ENCODE peak calls at places on chromosome 19, in eight cellular contexts. One of them, this sample, is unnamed.

GRCh38 chr19:46297700-46298476 is 1.0 kb downstream of the HIF3A start:
- DNase-seq in glutamatergic neuron: no peak
- DNase-seq in foreskin melanocyte: no peak
- DNase-seq in activated T-helper 2 cell treated with anti-CD3 and anti-CD28 coated beads, Interferon-gamma antibody, Interleukin-2, Interleukin-4, amounts not matched to agents 10 μg/mL and 5 μg/mL and 100 μg/mL, durations not matched to agents 14 hours and 24 hours and 36 hours: no peak
- DNase-seq in cortex of kidney: no peak
- DNase-seq in IMR-90: no peak
- DNase-seq in hepatic stellate cell: no peak
- DNase-seq in skeletal muscle cell: peak
- DNase-seq in this sample: peak

GRCh38 chr19:480016-480855 is 16.1 kb upstream of the MADCAM1 start:
- DNase-seq in glutamatergic neuron: peak
- DNase-seq in foreskin melanocyte: peak
- DNase-seq in activated T-helper 2 cell treated with anti-CD3 and anti-CD28 coated beads, Interferon-gamma antibody, Interleukin-2, Interleukin-4, amounts not matched to agents 10 μg/mL and 5 μg/mL and 100 μg/mL, durations not matched to agents 14 hours and 24 hours and 36 hours: no peak
- DNase-seq in cortex of kidney: no peak
- DNase-seq in IMR-90: no peak
- DNase-seq in hepatic stellate cell: no peak
- DNase-seq in skeletal muscle cell: no peak
- DNase-seq in this sample: peak

GRCh38 chr19:48907671-48908070 is 7.6 kb downstream of the NUCB1 start:
- DNase-seq in glutamatergic neuron: no peak
- DNase-seq in foreskin melanocyte: no peak
- DNase-seq in activated T-helper 2 cell treated with anti-CD3 and anti-CD28 coated beads, Interferon-gamma antibody, Interleukin-2, Interleukin-4, amounts not matched to agents 10 μg/mL and 5 μg/mL and 100 μg/mL, durations not matched to agents 14 hours and 24 hours and 36 hours: no peak
- DNase-seq in cortex of kidney: no peak
- DNase-seq in IMR-90: no peak
- DNase-seq in hepatic stellate cell: no peak
- DNase-seq in skeletal muscle cell: no peak
- DNase-seq in this sample: no peak

GRCh38 chr19:58021541-58022282 is 12.1 kb upstream of the ZSCAN1 start:
- DNase-seq in glutamatergic neuron: peak
- DNase-seq in foreskin melanocyte: no peak
- DNase-seq in activated T-helper 2 cell treated with anti-CD3 and anti-CD28 coated beads, Interferon-gamma antibody, Interleukin-2, Interleukin-4, amounts not matched to agents 10 μg/mL and 5 μg/mL and 100 μg/mL, durations not matched to agents 14 hours and 24 hours and 36 hours: no peak
- DNase-seq in cortex of kidney: no peak
- DNase-seq in IMR-90: peak
- DNase-seq in hepatic stellate cell: peak
- DNase-seq in skeletal muscle cell: no peak
- DNase-seq in this sample: peak

GRCh38 chr19:3801412-3802096 is 15.4 kb upstream of the MATK start:
- DNase-seq in glutamatergic neuron: peak
- DNase-seq in foreskin melanocyte: no peak
- DNase-seq in activated T-helper 2 cell treated with anti-CD3 and anti-CD28 coated beads, Interferon-gamma antibody, Interleukin-2, Interleukin-4, amounts not matched to agents 10 μg/mL and 5 μg/mL and 100 μg/mL, durations not matched to agents 14 hours and 24 hours and 36 hours: peak
- DNase-seq in cortex of kidney: no peak
- DNase-seq in IMR-90: no peak
- DNase-seq in hepatic stellate cell: no peak
- DNase-seq in skeletal muscle cell: no peak
- DNase-seq in this sample: no peak

GRCh38 chr19:51364200-51365106 is 1.7 kb downstream of the ETFB start:
- DNase-seq in glutamatergic neuron: no peak
- DNase-seq in foreskin melanocyte: peak
- DNase-seq in activated T-helper 2 cell treated with anti-CD3 and anti-CD28 coated beads, Interferon-gamma antibody, Interleukin-2, Interleukin-4, amounts not matched to agents 10 μg/mL and 5 μg/mL and 100 μg/mL, durations not matched to agents 14 hours and 24 hours and 36 hours: no peak
- DNase-seq in cortex of kidney: no peak
- DNase-seq in IMR-90: no peak
- DNase-seq in hepatic stellate cell: no peak
- DNase-seq in skeletal muscle cell: no peak
- DNase-seq in this sample: no peak

GRCh38 chr19:47471733-47472457 is at the start of gene SLC8A2:
- DNase-seq in glutamatergic neuron: peak
- DNase-seq in foreskin melanocyte: peak
- DNase-seq in activated T-helper 2 cell treated with anti-CD3 and anti-CD28 coated beads, Interferon-gamma antibody, Interleukin-2, Interleukin-4, amounts not matched to agents 10 μg/mL and 5 μg/mL and 100 μg/mL, durations not matched to agents 14 hours and 24 hours and 36 hours: peak
- DNase-seq in cortex of kidney: no peak
- DNase-seq in IMR-90: peak
- DNase-seq in hepatic stellate cell: peak
- DNase-seq in skeletal muscle cell: peak
- DNase-seq in this sample: peak

GRCh38 chr19:48591021-48591420 is 15.5 kb upstream of the SPACA4 start:
- DNase-seq in glutamatergic neuron: no peak
- DNase-seq in foreskin melanocyte: no peak
- DNase-seq in activated T-helper 2 cell treated with anti-CD3 and anti-CD28 coated beads, Interferon-gamma antibody, Interleukin-2, Interleukin-4, amounts not matched to agents 10 μg/mL and 5 μg/mL and 100 μg/mL, durations not matched to agents 14 hours and 24 hours and 36 hours: no peak
- DNase-seq in cortex of kidney: no peak
- DNase-seq in IMR-90: no peak
- DNase-seq in hepatic stellate cell: no peak
- DNase-seq in skeletal muscle cell: no peak
- DNase-seq in this sample: no peak

GRCh38 chr19:29909545-29909944 is 32.5 kb upstream of the URI1 start:
- DNase-seq in glutamatergic neuron: no peak
- DNase-seq in foreskin melanocyte: peak
- DNase-seq in activated T-helper 2 cell treated with anti-CD3 and anti-CD28 coated beads, Interferon-gamma antibody, Interleukin-2, Interleukin-4, amounts not matched to agents 10 μg/mL and 5 μg/mL and 100 μg/mL, durations not matched to agents 14 hours and 24 hours and 36 hours: no peak
- DNase-seq in cortex of kidney: no peak
- DNase-seq in IMR-90: no peak
- DNase-seq in hepatic stellate cell: no peak
- DNase-seq in skeletal muscle cell: no peak
- DNase-seq in this sample: no peak

GRCh38 chr19:11560404-11560988 is 1.5 kb upstream of the ELOF1 start:
- DNase-seq in glutamatergic neuron: no peak
- DNase-seq in foreskin melanocyte: peak
- DNase-seq in activated T-helper 2 cell treated with anti-CD3 and anti-CD28 coated beads, Interferon-gamma antibody, Interleukin-2, Interleukin-4, amounts not matched to agents 10 μg/mL and 5 μg/mL and 100 μg/mL, durations not matched to agents 14 hours and 24 hours and 36 hours: peak
- DNase-seq in cortex of kidney: no peak
- DNase-seq in IMR-90: peak
- DNase-seq in hepatic stellate cell: peak
- DNase-seq in skeletal muscle cell: peak
- DNase-seq in this sample: no peak

GRCh38 chr19:47323872-47324271 is 8.1 kb upstream of the C5AR2 start:
- DNase-seq in glutamatergic neuron: no peak
- DNase-seq in foreskin melanocyte: no peak
- DNase-seq in activated T-helper 2 cell treated with anti-CD3 and anti-CD28 coated beads, Interferon-gamma antibody, Interleukin-2, Interleukin-4, amounts not matched to agents 10 μg/mL and 5 μg/mL and 100 μg/mL, durations not matched to agents 14 hours and 24 hours and 36 hours: no peak
- DNase-seq in cortex of kidney: no peak
- DNase-seq in IMR-90: no peak
- DNase-seq in hepatic stellate cell: no peak
- DNase-seq in skeletal muscle cell: no peak
- DNase-seq in this sample: no peak

GRCh38 chr19:31759359-31759758 is 410.1 kb upstream of the TSHZ3 start:
- DNase-seq in glutamatergic neuron: no peak
- DNase-seq in foreskin melanocyte: no peak
- DNase-seq in activated T-helper 2 cell treated with anti-CD3 and anti-CD28 coated beads, Interferon-gamma antibody, Interleukin-2, Interleukin-4, amounts not matched to agents 10 μg/mL and 5 μg/mL and 100 μg/mL, durations not matched to agents 14 hours and 24 hours and 36 hours: no peak
- DNase-seq in cortex of kidney: no peak
- DNase-seq in IMR-90: no peak
- DNase-seq in hepatic stellate cell: no peak
- DNase-seq in skeletal muscle cell: no peak
- DNase-seq in this sample: no peak

This sample was measured in ureter.